ENCODE peak calls at places on chromosomes 7 and 10, in six cellular contexts. K is GM12891, M is K562, U is HepG2, B is GM12878, H is H1. S is an unnamed sample.

GRCh38 chr7:135714534-135715009 is 13.4 kb downstream of the SLC13A4 start:
- DNase-seq in U (peak), B (no peak), H (no peak), M (no peak), K (no peak), S (no peak)

GRCh38 chr7:132191418-132191817 is 384.9 kb downstream of the PLXNA4 start:
- DNase-seq in U (no peak), H (no peak), B (no peak), K (no peak), M (no peak), S (no peak)

GRCh38 chr7:36686499-36686898 is 37.8 kb downstream of the AOAH start:
- DNase-seq in M (no peak), H (no peak), U (no peak), B (no peak), K (no peak), S (no peak)

GRCh38 chr7:150356265-150356897 is 12.2 kb upstream of the REPIN1 start:
- DNase-seq in B (no peak), U (peak), K (no peak), H (no peak), M (peak), S (no peak)

GRCh38 chr7:16712916-16713315 is 40.6 kb upstream of the TSPAN13 start:
- DNase-seq in M (no peak), H (no peak), U (no peak), K (no peak), B (no peak), S (no peak)

GRCh38 chr10:100923580-100923979 is 10.8 kb downstream of the SLF2 start:
- DNase-seq in U (no peak), M (no peak), K (no peak), B (no peak), H (no peak), S (no peak)

GRCh38 chr10:133089461-133089800 is 1.7 kb downstream of the ADGRA1 start:
- DNase-seq in K (no peak), H (no peak), M (no peak), U (no peak), B (no peak), S (no peak)

GRCh38 chr10:126243976-126244375 is 144.3 kb downstream of the ADAM12 start:
- DNase-seq in K (no peak), M (no peak), U (no peak), H (no peak), B (no peak), S (no peak)

GRCh38 chr10:34815174-34816066 is at the start of gene PARD3:
- DNase-seq in H (peak), B (no peak), K (peak), M (peak), U (peak), S (peak)

GRCh38 chr10:19819419-19820033 is 3.3 kb downstream of the PLXDC2 start:
- DNase-seq in U (peak), K (no peak), B (no peak), M (peak), H (no peak), S (no peak)

GRCh38 chr10:14880201-14880600 is 1.5 kb downstream of the SUV39H2 start:
- DNase-seq in M (peak), H (no peak), U (no peak), B (no peak), K (no peak), S (no peak)

GRCh38 chr10:6786579-6787031 is 206.5 kb upstream of the PRKCQ start:
- DNase-seq in U (no peak), K (no peak), H (no peak), B (no peak), M (peak), S (no peak)

GRCh38 chr7:17773289-17773626 is 167.0 kb downstream of the SNX13 start:
- DNase-seq in M (no peak), B (no peak), U (peak), K (no peak), H (no peak), S (no peak)

GRCh38 chr7:108463613-108464012 is 7.4 kb upstream of the NRCAM start:
- DNase-seq in K (no peak), H (no peak), B (no peak), M (no peak), U (no peak), S (no peak)

GRCh38 chr7:41116337-41116736 is 586.6 kb downstream of the INHBA start:
- DNase-seq in U (no peak), B (no peak), H (no peak), M (no peak), K (no peak), S (no peak)

GRCh38 chr7:99789441-99790070 is 5.6 kb upstream of the CYP3A4 start:
- DNase-seq in U (no peak), B (no peak), M (no peak), K (no peak), H (no peak), S (no peak)

GRCh38 chr10:44982114-44982460 is 3.5 kb upstream of the DEPP1 start:
- DNase-seq in K (no peak), U (no peak), B (no peak), M (no peak), H (no peak), S (no peak)

GRCh38 chr10:91590142-91590903 is 42.5 kb downstream of the PPP1R3C start:
- DNase-seq in M (no peak), K (no peak), U (no peak), H (no peak), B (no peak), S (no peak)

GRCh38 chr10:74035324-74035723 is 37.4 kb downstream of the VCL start:
- DNase-seq in H (no peak), K (no peak), M (no peak), B (no peak), U (no peak), S (no peak)

GRCh38 chr10:127293640-127294039 is 97.2 kb upstream of the INSYN2A start:
- DNase-seq in U (no peak), B (no peak), K (no peak), M (no peak), H (no peak), S (no peak)

GRCh38 chr10:98878418-98878817 is 357.2 kb downstream of the HPSE2 start:
- DNase-seq in H (no peak), M (no peak), B (no peak), U (no peak), K (no peak), S (no peak)

GRCh38 chr7:119935418-119936025 is 337.5 kb upstream of the KCND2 start:
- DNase-seq in B (no peak), U (peak), M (peak), H (no peak), K (no peak), S (no peak)

GRCh38 chr7:25845341-25845923 is 306.6 kb upstream of the NFE2L3 start:
- DNase-seq in U (no peak), K (no peak), M (no peak), H (no peak), B (no peak), S (no peak)

GRCh38 chr7:2814682-2815522 is 29.2 kb downstream of the GNA12 start:
- DNase-seq in U (no peak), B (no peak), M (no peak), K (no peak), H (no peak), S (no peak)

DNA sequence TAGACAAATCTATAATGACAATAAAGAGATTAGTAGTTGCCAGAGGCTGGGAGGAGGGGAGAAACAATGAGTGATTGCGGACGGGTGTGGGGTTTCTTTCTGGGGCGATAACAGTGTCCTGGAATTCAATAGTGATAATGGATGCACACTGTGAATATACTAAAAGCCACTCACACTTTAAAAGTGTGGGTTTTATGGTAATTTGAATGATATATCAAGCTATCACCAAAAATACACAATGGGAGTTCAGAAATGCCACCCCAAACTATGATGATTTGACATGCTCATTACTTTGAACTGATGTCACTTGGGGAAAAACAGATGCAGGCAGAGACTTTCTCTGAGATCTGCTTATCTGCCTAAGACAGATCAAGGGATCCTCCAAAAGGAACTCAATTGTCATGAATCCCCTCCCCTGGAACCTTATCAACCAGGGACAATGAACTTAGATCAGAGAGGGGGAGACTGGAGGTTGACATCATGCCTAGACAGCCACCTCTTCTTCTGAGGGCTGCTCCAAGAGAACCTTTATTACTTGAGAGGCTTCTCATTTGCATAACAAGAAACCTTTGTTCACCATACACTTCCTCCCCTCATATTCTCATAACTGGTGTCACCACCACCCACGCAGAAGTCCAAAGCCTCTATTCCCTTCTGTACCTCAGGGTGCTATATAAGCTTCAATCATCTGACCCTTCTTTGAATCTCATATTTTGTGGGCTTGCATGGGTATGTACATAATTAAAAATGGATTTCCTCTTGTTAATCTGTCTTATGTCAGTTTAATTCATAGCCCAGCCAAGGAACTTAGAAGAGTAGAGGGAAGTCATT is 14.8 kb upstream of the ZC3HAV1 start:
- DNase-seq in U (no peak), K (no peak), M (peak), H (no peak), B (no peak), S (no peak)
- TF ChIP-seq POLR2A in U (no peak), K (no peak), M (no peak), H (no peak), B (no peak), S (no peak)

GRCh38 chr7:157523371-157523765 is 186.6 kb downstream of the DNAJB6 start:
- DNase-seq in B (no peak), M (no peak), U (no peak), H (peak), K (no peak), S (no peak)
- TF ChIP-seq POLR2AphosphoS5 in B (no peak), M (no peak), U (no peak), H (no peak), K (no peak), S (no peak)

DNA sequence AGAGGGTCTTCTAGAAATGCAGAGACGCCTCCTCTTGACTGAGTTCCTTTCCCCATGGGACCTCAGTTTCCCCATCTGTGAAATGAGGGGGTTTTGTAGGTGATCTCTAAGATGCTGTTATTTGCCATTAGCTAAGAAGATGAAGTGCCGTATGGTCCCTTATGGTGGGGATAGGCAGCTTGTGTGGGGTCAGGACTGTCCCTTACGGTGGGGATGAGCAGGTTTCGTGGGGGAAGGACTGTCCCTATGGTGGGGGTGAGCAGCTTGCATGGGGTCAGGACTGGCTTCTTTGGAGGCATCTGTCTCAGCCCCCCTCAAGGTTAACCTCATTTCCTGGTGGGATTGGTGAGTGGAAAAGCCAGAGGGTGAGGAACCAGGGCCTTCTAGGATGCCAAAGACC is 148.3 kb upstream of the GPR26 start:
- DNase-seq in B (no peak), K (no peak), U (no peak), H (no peak), M (no peak), S (no peak)
- TF ChIP-seq TAF1 in B (no peak), K (no peak), U (no peak), H (no peak), M (no peak), S (no peak)

GRCh38 chr7:5528071-5528814 is 104.6 kb upstream of the TNRC18 start:
- DNase-seq in H (peak), U (no peak), K (no peak), M (no peak), B (no peak), S (no peak)
- TF ChIP-seq POLR2A in H (peak), U (no peak), K (peak), M (peak), B (no peak), S (peak)

S was measured in GM12892.